ENCODE peak calls at places on chromosome 14, in nine cellular contexts. T is AG04450; W is PC-9; F is A549; B is CD4-positive, alpha-beta T cell; D is cardiac muscle cell; P is HepG2; K is mammary epithelial cell; L is OCI-LY7. J is an unnamed sample.
A peak's percentile ranks its signal among the peaks of the same experiment; 100 is the strongest.

GRCh38 chr14:99538733-99539132 is 57.5 kb downstream of the CCNK start:
- DNase-seq in T (no peak), W (no peak), F (no peak), B (no peak), D (no peak), P (no peak), K (no peak), L (no peak), J (no peak)

GRCh38 chr14:75042040-75042439 is 9.2 kb downstream of the MLH3 start:
- DNase-seq in T (no peak), W (peak; percentile 19), F (peak; percentile 9), B (no peak), D (no peak), P (no peak), K (no peak), L (no peak), J (no peak)

GRCh38 chr14:97107760-97108159 is 310.6 kb downstream of the VRK1 start:
- DNase-seq in T (no peak), W (no peak), F (no peak), B (no peak), D (no peak), P (no peak), K (no peak), L (no peak), J (no peak)

GRCh38 chr14:64753374-64753773 is 49.1 kb downstream of the PLEKHG3 start:
- DNase-seq in T (no peak), W (no peak), F (no peak), B (no peak), D (no peak), P (no peak), K (no peak), L (no peak), J (no peak)

GRCh38 chr14:72894623-72895378 is 900 bp upstream of the DPF3 start:
- DNase-seq in T (no peak), W (no peak), F (no peak), B (no peak), D (no peak), P (no peak), K (no peak), L (no peak), J (peak; percentile 23)

GRCh38 chr14:76045773-76046172 is 60.2 kb downstream of the IFT43 start:
- DNase-seq in T (no peak), W (no peak), F (no peak), B (no peak), D (no peak), P (no peak), K (no peak), L (no peak), J (no peak)

GRCh38 chr14:22378181-22378580 is 210.8 kb downstream of the DAD1 start:
- DNase-seq in T (no peak), W (no peak), F (no peak), B (no peak), D (no peak), P (no peak), K (no peak), L (no peak), J (no peak)

GRCh38 chr14:51999084-51999483 is 9.7 kb downstream of the RTRAF start:
- DNase-seq in T (no peak), W (no peak), F (no peak), B (no peak), D (no peak), P (no peak), K (no peak), L (no peak), J (no peak)

GRCh38 chr14:77485901-77486678 is 12.5 kb downstream of the ISM2 start:
- DNase-seq in T (peak; percentile 20), W (no peak), F (peak; percentile 43), B (no peak), D (no peak), P (no peak), K (peak; percentile 54), L (no peak), J (no peak)

DNA sequence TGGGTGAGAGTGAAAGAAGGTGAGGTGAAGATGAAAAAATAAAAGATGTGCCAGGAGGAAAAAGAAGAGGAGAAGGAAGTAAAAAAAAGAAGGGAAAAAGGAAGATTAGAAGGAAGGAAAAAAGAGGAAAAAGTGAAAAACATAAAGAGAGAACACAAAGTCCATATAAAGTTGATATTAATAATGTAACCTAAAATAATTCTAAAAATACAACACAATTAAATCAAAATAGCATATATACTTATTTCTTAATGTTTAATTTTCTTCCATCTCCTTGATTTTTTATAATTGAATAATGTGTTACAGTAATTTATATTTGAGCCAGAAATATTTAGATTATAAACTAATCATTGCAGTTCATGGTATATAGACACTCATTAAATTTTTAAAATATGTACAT is 124.4 kb upstream of the NOVA1 start:
- DNase-seq in T (no peak), W (no peak), F (no peak), B (no peak), D (no peak), P (no peak), K (no peak), L (no peak), J (no peak)
- H3K9me3 ChIP-seq in T (no peaks in the 10 kb centered on the region), W (no peaks in the 10 kb centered on the region), F (no peaks in the 10 kb centered on the region), B (peaks cover 8% of the 10 kb centered on the region), D (no peaks in the 10 kb centered on the region), P (peaks cover 80% of the 10 kb centered on the region), K (peaks cover 12% of the 10 kb centered on the region), L (peaks cover 11% of the 10 kb centered on the region), J (no peaks in the 10 kb centered on the region)

GRCh38 chr14:88252536-88252935 is 70.5 kb downstream of the KCNK10 start:
- DNase-seq in T (no peak), W (no peak), F (no peak), B (no peak), D (no peak), P (no peak), K (no peak), L (no peak), J (no peak)

GRCh38 chr14:88255798-88256197 is 67.3 kb downstream of the KCNK10 start:
- DNase-seq in T (no peak), W (no peak), F (no peak), B (no peak), D (no peak), P (no peak), K (no peak), L (no peak), J (no peak)

GRCh38 chr14:88258026-88258425 is 65.0 kb downstream of the KCNK10 start:
- DNase-seq in T (no peak), W (no peak), F (no peak), B (no peak), D (no peak), P (no peak), K (peak; percentile 23), L (no peak), J (no peak)

GRCh38 chr14:88256997-88257755 is 65.9 kb downstream of the KCNK10 start:
- DNase-seq in T (no peak), W (no peak), F (no peak), B (no peak), D (peak; percentile 2), P (no peak), K (no peak), L (no peak), J (no peak)

GRCh38 chr14:88255196-88255595 is 67.9 kb downstream of the KCNK10 start:
- DNase-seq in T (no peak), W (no peak), F (no peak), B (no peak), D (no peak), P (no peak), K (no peak), L (no peak), J (no peak)
- TF ChIP-seq CTCF in T (no peak), W (no peak), F (no peak), B (no peak), D (no peak), P (no peak), K (no peak), L (no peak), J (no peak)

DNA sequence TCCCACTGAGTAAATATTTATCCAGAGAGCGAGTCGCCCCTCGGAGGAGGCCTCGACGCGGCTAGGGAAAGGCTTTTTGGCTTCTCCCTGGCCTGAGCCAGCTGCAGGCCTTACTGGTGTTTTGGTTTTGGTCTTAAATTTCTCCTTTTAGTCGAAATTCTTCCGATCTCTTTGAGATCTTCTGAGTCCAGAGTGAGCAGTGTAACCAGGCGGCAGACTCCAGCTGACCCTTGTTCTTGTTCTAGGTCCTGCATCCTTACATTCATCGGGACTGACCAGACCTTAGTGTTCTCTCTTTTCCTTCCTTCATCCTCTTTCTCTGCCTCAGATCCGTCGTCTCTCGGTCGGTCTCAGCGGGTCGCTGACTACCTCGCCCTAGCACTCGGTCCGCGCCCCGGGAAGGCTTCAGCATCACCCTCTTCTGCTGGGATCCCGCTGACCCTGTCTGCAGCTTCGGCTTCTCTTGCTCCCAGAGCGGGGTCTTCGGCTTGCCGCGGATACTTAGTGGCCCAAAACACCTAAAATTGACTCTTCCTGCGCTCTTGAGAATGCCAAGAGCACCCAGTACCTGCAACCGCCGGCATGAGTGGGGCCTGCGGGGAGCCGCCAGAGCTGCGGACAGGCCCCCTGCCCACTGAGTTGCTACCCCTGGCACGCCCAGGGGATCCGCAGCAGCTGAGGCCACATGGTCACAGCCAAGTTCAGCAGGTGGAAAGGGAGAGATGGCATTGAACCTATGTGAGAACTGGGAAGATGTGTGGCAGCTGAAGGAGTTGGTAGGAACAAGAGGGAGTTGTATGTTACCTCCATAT is 2.4 kb upstream of the PAX9 start:
- DNase-seq in T (no peak), W (no peak), F (no peak), B (no peak), D (no peak), P (no peak), K (no peak), L (no peak), J (no peak)
- H3K9me3 ChIP-seq in T (peaks cover 47% of the 10 kb centered on the region), W (no peaks in the 10 kb centered on the region), F (no peaks in the 10 kb centered on the region), B (peaks cover 7% of the 10 kb centered on the region), D (no peaks in the 10 kb centered on the region), P (no peaks in the 10 kb centered on the region), K (no peaks in the 10 kb centered on the region), L (no peaks in the 10 kb centered on the region), J (no peaks in the 10 kb centered on the region)

DNA sequence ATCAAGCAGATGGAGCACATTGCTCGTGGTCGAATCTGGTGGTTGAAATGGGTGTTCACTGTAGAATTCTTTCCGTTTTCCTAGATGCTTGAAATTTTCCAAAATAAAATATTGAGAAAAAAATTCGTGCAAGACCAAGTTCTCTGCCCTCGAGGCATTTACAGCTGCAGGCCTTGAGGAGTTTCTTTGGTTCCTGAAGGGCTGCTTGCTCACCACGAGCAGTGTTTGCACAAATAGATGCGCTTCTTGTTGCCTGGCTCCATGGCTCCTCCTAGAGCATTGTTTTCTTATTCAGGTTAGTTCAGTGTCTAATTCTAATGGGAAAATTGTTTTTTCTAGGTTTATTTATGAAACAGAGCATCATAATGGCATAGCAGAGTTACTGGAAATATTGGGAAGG is 74.5 kb upstream of the DYNC1H1 start:
- DNase-seq in T (no peak), W (peak; percentile 46), F (peak; percentile 27), B (no peak), D (peak; percentile 15), P (no peak), K (no peak), L (peak; percentile 39), J (no peak)
- TF ChIP-seq CTCF in T (no peak), W (peak; percentile 31), F (no peak), B (no peak), D (no peak), P (no peak), K (no peak), L (peak; percentile 56), J (no peak)

J was measured in testis.